ENCODE peak calls at places on chromosomes 13 and 19, in ten cellular contexts. D is NCI-H1694; M is activated CD8-positive, alpha-beta T cell treated with anti-CD3 and anti-CD28 coated beads, Interleukin-2, amount 10 ng/mL, durations not matched to agents 7 days and 5 days; S is K562; Y is NCI-H1092 treated with DMSO at 0.1 percent for 48 hours; Z is stimulated activated CD4-positive, alpha-beta T cell treated with anti-CD3 and anti-CD28 coated beads, Interleukin-2, amount 100 ng/mL, for 48 hours; L is CD4-positive, alpha-beta T cell; Q is KG1; X is Peyer's patch; O is left colon. V is an unnamed sample.

GRCh38 chr13:110873639-110874507 is 41.0 kb downstream of the ANKRD10 start:
- DNase-seq in M (no peak), D (no peak), Z (no peak), Y (no peak), S (no peak), Q (no peak), O (no peak), X (no peak), L (no peak), V (no peak)

GRCh38 chr13:98252931-98253470 is 75.9 kb upstream of the RNF113B start:
- DNase-seq in O (no peak), D (no peak), Y (no peak), L (no peak), S (no peak), Z (no peak), M (no peak), Q (no peak), X (no peak), V (no peak)

GRCh38 chr13:47794963-47795362 is 206.1 kb downstream of the SUCLA2 start:
- DNase-seq in Z (no peak), Y (no peak), D (no peak), L (no peak), M (no peak), X (no peak), S (no peak), Q (no peak), O (no peak), V (no peak)

GRCh38 chr13:90547272-90547790 is 800.2 kb upstream of the MIR17HG start:
- DNase-seq in D (no peak), X (no peak), Z (no peak), Q (no peak), L (no peak), S (no peak), O (no peak), Y (no peak), M (no peak), V (no peak)

GRCh38 chr19:38395381-38396127 is 7.1 kb downstream of the SPRED3 start:
- DNase-seq in Z (no peak), X (no peak), S (no peak), O (no peak), M (peak), Q (no peak), Y (no peak), L (peak), D (no peak), V (no peak)

GRCh38 chr13:74258951-74259350 is 124.7 kb upstream of the KLF12 start:
- DNase-seq in S (no peak), X (no peak), L (no peak), M (no peak), O (no peak), D (peak), Z (no peak), Q (no peak), Y (no peak), V (no peak)

GRCh38 chr13:98075048-98075447 is 67.8 kb upstream of the FARP1 start:
- DNase-seq in Q (no peak), M (no peak), S (no peak), Y (no peak), X (no peak), Z (no peak), L (no peak), D (no peak), O (no peak), V (no peak)

GRCh38 chr13:28761586-28761985 is 42.8 kb upstream of the SLC46A3 start:
- DNase-seq in X (no peak), L (no peak), D (no peak), M (no peak), Q (no peak), Y (no peak), S (no peak), O (no peak), Z (no peak), V (no peak)

GRCh38 chr13:79246575-79246949 is 159.5 kb downstream of the RBM26 start:
- DNase-seq in Z (no peak), Q (no peak), X (no peak), O (no peak), S (no peak), L (no peak), Y (peak), D (no peak), M (no peak), V (no peak)

GRCh38 chr19:45558399-45558878 is 26.2 kb downstream of the OPA3 start:
- DNase-seq in Y (peak), Z (peak), S (peak), Q (peak), O (peak), X (peak), M (peak), D (peak), L (peak), V (peak)

GRCh38 chr19:53977429-53977990 is 13.9 kb upstream of the CACNG6 start:
- DNase-seq in Y (peak), Z (peak), X (no peak), S (peak), M (peak), D (peak), Q (peak), L (peak), O (peak), V (peak)

GRCh38 chr13:112891477-112892401 is 77.3 kb upstream of the MCF2L start:
- DNase-seq in Y (peak), X (peak), S (no peak), D (no peak), O (peak), Q (no peak), Z (no peak), L (no peak), M (no peak), V (no peak)

GRCh38 chr19:35204799-35205732 is 23.5 kb downstream of the FAM187B start:
- DNase-seq in L (no peak), Z (no peak), Y (no peak), M (peak), X (no peak), D (no peak), S (no peak), O (peak), Q (peak), V (no peak)

GRCh38 chr19:51081476-51081875 is 1.2 kb downstream of the KLK14 start:
- DNase-seq in Z (no peak), X (no peak), D (no peak), Y (no peak), S (no peak), O (no peak), Q (no peak), L (no peak), M (no peak), V (no peak)

GRCh38 chr19:8340341-8341096 is 2.5 kb downstream of the KANK3 start:
- DNase-seq in D (no peak), Z (no peak), S (peak), Q (no peak), X (no peak), Y (no peak), M (no peak), O (no peak), L (no peak), V (no peak)

GRCh38 chr13:45602183-45602582 is 13.4 kb downstream of the ERICH6B start:
- DNase-seq in X (no peak), L (no peak), S (no peak), D (no peak), O (no peak), Y (no peak), Z (no peak), M (no peak), Q (no peak), V (no peak)

GRCh38 chr13:101416181-101417042 is at the start of gene NALCN:
- DNase-seq in Q (no peak), M (no peak), Z (no peak), S (no peak), O (no peak), Y (peak), X (no peak), D (no peak), L (no peak), V (no peak)

GRCh38 chr19:33263325-33264023 is 37.8 kb upstream of the SLC7A10 start:
- DNase-seq in X (no peak), Q (no peak), O (no peak), L (no peak), D (no peak), M (no peak), Z (no peak), Y (no peak), S (peak), V (no peak)

GRCh38 chr13:87042946-87043345 is 628.2 kb upstream of the SLITRK5 start:
- DNase-seq in M (no peak), Q (no peak), D (no peak), L (no peak), Y (peak), S (no peak), X (no peak), O (no peak), Z (no peak), V (no peak)

GRCh38 chr19:48728882-48729645 is 9.5 kb upstream of the MAMSTR start:
- DNase-seq in Z (no peak), L (no peak), Q (no peak), O (no peak), M (no peak), S (no peak), X (no peak), D (no peak), Y (no peak), V (no peak)

GRCh38 chr19:18895038-18895827 is 725 bp downstream of the CERS1 start:
- DNase-seq in O (peak), Y (peak), X (no peak), S (peak), D (no peak), M (no peak), L (no peak), Q (peak), Z (no peak), V (no peak)

V was measured in effector memory CD8-positive, alpha-beta T cell.